ENCODE peak calls at places on chromosomes 2 and 18, in ten cellular contexts. A is mammary epithelial cell, M is prostate gland, T is A549, B is brain microvascular endothelial cell, G is kidney epithelial cell, D is HFFc6, Q is neural crest cell, F is BE2C, I is MCF 10A. Y is an unnamed sample.

GRCh38 chr2:85888745-85889647 is at the start of gene ST3GAL5:
- DNase-seq in A (peak), M (peak), T (peak), B (peak), G (no peak), D (peak), Q (peak), F (peak), I (peak), Y (peak)

GRCh38 chr2:54429055-54429454 is 27.1 kb upstream of the SPTBN1 start:
- DNase-seq in A (no peak), M (no peak), T (no peak), B (no peak), G (no peak), D (no peak), Q (no peak), F (no peak), I (no peak), Y (no peak)

GRCh38 chr2:217973008-217973787 is 29.6 kb downstream of the TNS1 start:
- DNase-seq in A (no peak), M (no peak), T (no peak), B (no peak), G (no peak), D (no peak), Q (no peak), F (no peak), I (no peak), Y (no peak)

GRCh38 chr2:55862269-55862668 is 61.3 kb downstream of the EFEMP1 start:
- DNase-seq in A (peak), M (no peak), T (peak), B (peak), G (peak), D (peak), Q (no peak), F (no peak), I (peak), Y (no peak)

GRCh38 chr18:22339913-22340312 is 77.8 kb downstream of the CTAGE1 start:
- DNase-seq in A (no peak), M (no peak), T (no peak), B (no peak), G (no peak), D (no peak), Q (no peak), F (no peak), I (no peak), Y (no peak)

GRCh38 chr18:37551249-37551648 is 14.3 kb downstream of the CELF4 start:
- DNase-seq in A (no peak), M (no peak), T (no peak), B (no peak), G (no peak), D (no peak), Q (no peak), F (no peak), I (no peak), Y (no peak)

GRCh38 chr2:239958366-239958765 is 66.8 kb downstream of the NDUFA10 start:
- DNase-seq in A (no peak), M (no peak), T (no peak), B (no peak), G (no peak), D (no peak), Q (no peak), F (no peak), I (no peak), Y (no peak)

GRCh38 chr2:102137138-102137537 is 5.4 kb upstream of the IL1R1 start:
- DNase-seq in A (peak), M (no peak), T (no peak), B (no peak), G (no peak), D (no peak), Q (no peak), F (no peak), I (no peak), Y (no peak)

GRCh38 chr18:69958422-69958821 is 10.7 kb upstream of the CD226 start:
- DNase-seq in A (no peak), M (no peak), T (no peak), B (no peak), G (no peak), D (no peak), Q (no peak), F (no peak), I (no peak), Y (no peak)

GRCh38 chr2:40027968-40028367 is 248.9 kb upstream of the THUMPD2 start:
- DNase-seq in A (peak), M (no peak), T (no peak), B (peak), G (no peak), D (no peak), Q (no peak), F (no peak), I (no peak), Y (no peak)

GRCh38 chr18:34583895-34584294 is 126.2 kb upstream of the DTNA start:
- DNase-seq in A (no peak), M (no peak), T (no peak), B (no peak), G (no peak), D (no peak), Q (no peak), F (no peak), I (no peak), Y (no peak)

GRCh38 chr2:117936871-117937428 is 76.9 kb downstream of the CCDC93 start:
- DNase-seq in A (no peak), M (no peak), T (no peak), B (no peak), G (no peak), D (no peak), Q (no peak), F (no peak), I (no peak), Y (no peak)

GRCh38 chr2:215383652-215384279 is 52.1 kb downstream of the FN1 start:
- DNase-seq in A (no peak), M (no peak), T (no peak), B (no peak), G (no peak), D (no peak), Q (no peak), F (no peak), I (no peak), Y (no peak)

GRCh38 chr2:102126660-102127059 is 15.9 kb upstream of the IL1R1 start:
- DNase-seq in A (no peak), M (no peak), T (no peak), B (peak), G (no peak), D (no peak), Q (no peak), F (no peak), I (peak), Y (no peak)

GRCh38 chr18:22086973-22087372 is 82.4 kb upstream of the GATA6 start:
- DNase-seq in A (no peak), M (no peak), T (no peak), B (no peak), G (no peak), D (no peak), Q (no peak), F (no peak), I (no peak), Y (no peak)

GRCh38 chr2:43169987-43170732 is 56.2 kb downstream of the ZFP36L2 start:
- DNase-seq in A (no peak), M (no peak), T (no peak), B (no peak), G (no peak), D (no peak), Q (peak), F (no peak), I (peak), Y (peak)

GRCh38 chr2:20061476-20061875 is 10.0 kb upstream of the LAPTM4A start:
- DNase-seq in A (no peak), M (no peak), T (no peak), B (no peak), G (no peak), D (no peak), Q (no peak), F (no peak), I (no peak), Y (no peak)

GRCh38 chr2:219293736-219294201 is 14.6 kb downstream of the DNAJB2 start:
- DNase-seq in A (no peak), M (no peak), T (no peak), B (no peak), G (no peak), D (no peak), Q (no peak), F (no peak), I (no peak), Y (no peak)

GRCh38 chr2:60268032-60268431 is 285.4 kb downstream of the BCL11A start:
- DNase-seq in A (no peak), M (no peak), T (no peak), B (no peak), G (no peak), D (no peak), Q (no peak), F (no peak), I (no peak), Y (no peak)

GRCh38 chr18:25140144-25140961 is 211.6 kb downstream of the ZNF521 start:
- DNase-seq in A (no peak), M (no peak), T (no peak), B (no peak), G (no peak), D (no peak), Q (no peak), F (no peak), I (no peak), Y (no peak)

GRCh38 chr2:62526531-62527381 is 20.8 kb upstream of the TMEM17 start:
- DNase-seq in A (no peak), M (no peak), T (no peak), B (no peak), G (no peak), D (no peak), Q (no peak), F (no peak), I (no peak), Y (no peak)

GRCh38 chr2:8985561-8986326 is 17.7 kb downstream of the MBOAT2 start:
- DNase-seq in A (no peak), M (no peak), T (no peak), B (no peak), G (no peak), D (peak), Q (no peak), F (no peak), I (no peak), Y (no peak)

GRCh38 chr18:60017371-60017770 is 117.6 kb downstream of the PMAIP1 start:
- DNase-seq in A (no peak), M (no peak), T (no peak), B (no peak), G (no peak), D (no peak), Q (no peak), F (no peak), I (no peak), Y (no peak)

GRCh38 chr2:209423562-209424541 is at the start of gene MAP2:
- DNase-seq in A (peak), M (peak), T (peak), B (peak), G (peak), D (peak), Q (peak), F (peak), I (peak), Y (peak)

GRCh38 chr2:1591461-1591770 is 152.9 kb downstream of the PXDN start:
- DNase-seq in A (no peak), M (no peak), T (no peak), B (no peak), G (no peak), D (no peak), Q (no peak), F (no peak), I (no peak), Y (no peak)

GRCh38 chr18:69874058-69874457 is 73.6 kb downstream of the CD226 start:
- DNase-seq in A (no peak), M (no peak), T (no peak), B (peak), G (no peak), D (no peak), Q (no peak), F (no peak), I (peak), Y (no peak)

GRCh38 chr2:166775176-166775575 is 113.1 kb upstream of the XIRP2 start:
- DNase-seq in A (no peak), M (no peak), T (no peak), B (no peak), G (no peak), D (no peak), Q (no peak), F (no peak), I (peak), Y (no peak)

GRCh38 chr2:187679454-187679853 is 125.2 kb upstream of the TFPI start:
- DNase-seq in A (no peak), M (no peak), T (no peak), B (no peak), G (no peak), D (peak), Q (no peak), F (no peak), I (no peak), Y (no peak)

GRCh38 chr18:26159353-26159752 is 25.7 kb downstream of the PSMA8 start:
- DNase-seq in A (no peak), M (no peak), T (peak), B (no peak), G (no peak), D (no peak), Q (no peak), F (no peak), I (peak), Y (no peak)

GRCh38 chr2:201915446-201915845 is 109.1 kb downstream of the CDK15 start:
- DNase-seq in A (no peak), M (no peak), T (no peak), B (no peak), G (no peak), D (no peak), Q (no peak), F (no peak), I (no peak), Y (no peak)

GRCh38 chr2:122423934-122424333 is 668.5 kb downstream of the TSN start:
- DNase-seq in A (no peak), M (no peak), T (no peak), B (no peak), G (no peak), D (no peak), Q (no peak), F (no peak), I (no peak), Y (no peak)

GRCh38 chr2:234468503-234468902 is 28.4 kb downstream of the ARL4C start:
- DNase-seq in A (peak), M (peak), T (no peak), B (no peak), G (no peak), D (peak), Q (no peak), F (no peak), I (no peak), Y (no peak)

DNA sequence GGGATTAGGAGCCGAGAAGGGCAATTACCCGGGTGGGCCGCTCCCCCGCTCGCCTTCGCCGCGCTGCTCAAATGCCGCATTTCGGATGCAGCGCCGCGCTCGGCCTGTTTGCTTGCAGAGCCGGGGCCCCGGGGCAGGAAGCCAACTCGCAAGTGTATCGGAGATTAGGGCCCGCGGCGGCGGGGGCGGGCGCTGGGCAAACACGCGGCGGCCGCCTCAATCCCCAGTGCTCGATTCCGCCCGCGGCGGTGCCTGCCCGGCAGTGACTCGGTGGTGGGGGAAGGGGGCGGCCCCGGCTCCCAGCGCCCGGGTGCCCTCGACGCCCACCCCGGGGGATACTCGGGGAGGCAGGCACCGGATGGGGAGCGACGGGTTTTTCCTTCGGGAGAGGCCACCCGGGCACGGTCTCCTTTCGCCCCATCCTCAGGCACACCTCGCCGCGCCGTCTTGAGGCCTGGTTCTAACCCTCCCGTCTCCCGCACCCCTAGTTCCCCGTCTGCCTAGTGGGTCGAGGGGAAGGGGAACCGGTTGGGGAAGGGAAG is 26.6 kb upstream of the NOTO start:
- DNase-seq in A (peak), M (peak), T (no peak), B (peak), G (no peak), D (peak), Q (peak), F (peak), I (no peak), Y (peak)
- TF ChIP-seq CTCF in A (no peak), M (no peak), T (no peak), B (no peak), G (no peak), D (no peak), Q (peak), F (no peak), I (no peak), Y (no peak)

GRCh38 chr2:96864343-96865091 is 5.4 kb downstream of the SEMA4C start:
- DNase-seq in A (no peak), M (no peak), T (no peak), B (no peak), G (no peak), D (no peak), Q (no peak), F (no peak), I (no peak), Y (no peak)
- TF ChIP-seq CTCF in A (no peak), M (no peak), T (no peak), B (no peak), G (no peak), D (no peak), Q (no peak), F (no peak), I (no peak), Y (no peak)

GRCh38 chr2:147325955-147326354 is 518.9 kb upstream of the ACVR2A start:
- DNase-seq in A (no peak), M (no peak), T (no peak), B (no peak), G (no peak), D (no peak), Q (no peak), F (no peak), I (no peak), Y (no peak)

GRCh38 chr2:147327636-147328035 is 517.2 kb upstream of the ACVR2A start:
- DNase-seq in A (peak), M (no peak), T (no peak), B (no peak), G (no peak), D (no peak), Q (no peak), F (no peak), I (no peak), Y (no peak)

GRCh38 chr2:147330925-147331324 is 513.9 kb upstream of the ACVR2A start:
- DNase-seq in A (no peak), M (no peak), T (no peak), B (no peak), G (no peak), D (no peak), Q (no peak), F (no peak), I (no peak), Y (no peak)

DNA sequence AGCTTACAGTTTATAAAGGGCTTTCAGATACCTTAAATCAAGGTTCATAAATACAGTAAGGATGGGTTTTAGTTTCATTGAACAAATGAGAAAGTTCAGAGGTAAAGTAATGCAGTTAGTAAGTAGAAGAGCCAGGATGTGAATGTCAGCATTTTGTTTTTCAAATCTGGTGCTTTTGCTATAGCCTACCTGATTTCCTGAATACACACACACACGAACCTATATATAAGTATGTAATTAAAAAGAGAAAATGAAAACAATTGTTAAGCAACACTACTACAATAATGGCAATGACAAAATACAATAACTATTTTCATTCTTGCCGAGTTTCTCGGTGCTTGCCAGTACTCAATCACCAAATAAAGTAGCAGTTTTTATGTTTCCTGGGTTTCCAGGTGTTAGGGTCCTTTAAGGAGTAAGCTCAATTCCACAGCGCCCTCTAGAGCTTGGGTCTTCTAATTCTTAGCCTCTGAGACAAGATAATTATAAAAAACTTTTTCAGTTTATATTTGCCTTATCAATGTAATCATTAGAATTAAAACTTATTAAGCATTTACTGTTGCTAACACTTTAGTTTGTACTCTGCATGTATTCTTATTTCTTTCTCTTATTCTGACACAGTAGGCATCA is 512.9 kb upstream of the ACVR2A start:
- DNase-seq in A (peak), M (no peak), T (no peak), B (peak), G (peak), D (no peak), Q (no peak), F (no peak), I (peak), Y (peak)
- TF ChIP-seq CTCF in A (peak), M (peak), T (no peak), B (peak), G (peak), D (no peak), Q (peak), F (no peak), I (peak), Y (peak)

GRCh38 chr2:21422050-21422449 is 298.3 kb downstream of the TDRD15 start:
- DNase-seq in A (no peak), M (no peak), T (no peak), B (peak), G (no peak), D (no peak), Q (peak), F (peak), I (peak), Y (peak)
- TF ChIP-seq CTCF in A (peak), M (no peak), T (no peak), B (peak), G (peak), D (no peak), Q (peak), F (peak), I (peak), Y (peak)

DNA sequence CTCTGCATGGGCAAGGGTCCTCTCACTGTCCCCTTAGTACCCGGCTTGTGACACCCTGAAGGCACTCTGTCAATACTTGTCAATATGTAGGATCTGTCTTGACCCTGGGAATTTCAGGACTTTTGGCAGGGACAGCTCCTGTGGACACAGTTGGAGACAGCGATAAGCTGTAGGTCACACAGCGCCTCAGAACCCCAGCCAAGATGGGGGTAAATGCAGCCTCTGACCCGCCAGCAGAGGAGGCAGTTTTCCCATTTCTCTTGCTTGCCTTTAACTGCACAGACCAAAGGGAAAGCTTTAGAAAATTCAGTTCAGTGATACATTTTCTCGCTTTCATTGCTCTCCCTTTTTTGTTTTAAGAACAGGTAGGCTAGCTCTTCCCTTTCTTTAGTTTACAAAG is 54.8 kb upstream of the KLHL29 start:
- DNase-seq in A (no peak), M (no peak), T (peak), B (peak), G (no peak), D (peak), Q (peak), F (no peak), I (peak), Y (peak)
- TF ChIP-seq CTCF in A (peak), M (no peak), T (peak), B (peak), G (peak), D (peak), Q (no peak), F (peak), I (no peak), Y (peak)

DNA sequence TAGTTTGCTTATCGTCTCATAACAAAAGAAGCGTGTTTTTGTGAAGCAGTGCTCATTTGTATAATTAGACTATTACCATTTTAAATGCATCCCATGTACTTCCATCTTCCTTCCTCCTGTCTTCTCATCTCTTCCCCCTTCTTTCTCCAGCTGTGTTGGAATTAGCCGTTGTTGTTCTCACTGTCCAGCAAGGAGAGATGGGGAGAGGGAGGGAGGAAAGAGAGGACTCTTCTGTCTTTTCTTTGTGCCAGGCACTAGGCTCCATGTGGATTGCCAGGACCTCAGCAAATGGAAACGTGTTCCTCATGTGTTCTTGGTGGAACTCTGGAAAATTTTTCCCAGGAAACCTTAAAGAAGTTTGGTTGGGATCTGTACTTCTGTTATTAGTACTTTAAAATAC is 131.7 kb downstream of the PHLPP1 start:
- DNase-seq in A (no peak), M (no peak), T (no peak), B (no peak), G (no peak), D (no peak), Q (no peak), F (no peak), I (no peak), Y (no peak)
- TF ChIP-seq CTCF in A (no peak), M (no peak), T (no peak), B (no peak), G (no peak), D (no peak), Q (no peak), F (no peak), I (no peak), Y (no peak)